ENCODE peak calls at places on chromosomes 6 and 20, in nine cellular contexts. H is adrenal gland; B is Karpas-422; K is lower lobe of right lung; J is right lobe of liver; S is CD4-positive, alpha-beta T cell; P is RWPE1; Q is transverse colon; X is ovary. V is an unnamed sample.

GRCh38 chr6:169188051-169188863 is 65.4 kb downstream of the THBS2 start:
- DNase-seq in H (no peak), B (no peak), K (no peak), J (no peak), S (no peak), P (peak; percentile 48), Q (no peak), X (no peak), V (no peak)

GRCh38 chr6:47420394-47421371 is 56.9 kb upstream of the CD2AP start:
- DNase-seq in H (no peak), B (no peak), K (no peak), J (no peak), S (no peak), P (peak; percentile 9), Q (no peak), X (no peak), V (no peak)

GRCh38 chr20:17538517-17539170 is 7.5 kb upstream of the BFSP1 start:
- DNase-seq in H (peak; percentile 61), B (no peak), K (no peak), J (no peak), S (no peak), P (no peak), Q (no peak), X (no peak), V (no peak)

GRCh38 chr6:109303149-109303548 is 79.1 kb downstream of the CD164 start:
- DNase-seq in H (no peak), B (no peak), K (no peak), J (no peak), S (no peak), P (no peak), Q (no peak), X (no peak), V (no peak)

GRCh38 chr20:48739395-48740268 is 88.2 kb downstream of the PREX1 start:
- DNase-seq in H (no peak), B (no peak), K (no peak), J (no peak), S (no peak), P (no peak), Q (no peak), X (no peak), V (no peak)

GRCh38 chr20:35788796-35789195 is 17.0 kb downstream of the PHF20 start:
- DNase-seq in H (no peak), B (no peak), K (no peak), J (no peak), S (no peak), P (no peak), Q (no peak), X (no peak), V (no peak)

GRCh38 chr6:108896111-108896661 is 48.0 kb downstream of the ARMC2 start:
- DNase-seq in H (no peak), B (no peak), K (no peak), J (no peak), S (no peak), P (peak; percentile 20), Q (no peak), X (no peak), V (no peak)

GRCh38 chr6:108955329-108955949 is 107.2 kb downstream of the ARMC2 start:
- DNase-seq in H (no peak), B (peak; percentile 24), K (no peak), J (no peak), S (no peak), P (no peak), Q (no peak), X (no peak), V (no peak)

GRCh38 chr20:47586648-47587306 is 85.1 kb downstream of the NCOA3 start:
- DNase-seq in H (no peak), B (no peak), K (no peak), J (no peak), S (no peak), P (no peak), Q (no peak), X (no peak), V (no peak)

GRCh38 chr20:23248524-23248923 is 102.1 kb upstream of the NXT1 start:
- DNase-seq in H (no peak), B (no peak), K (no peak), J (no peak), S (no peak), P (no peak), Q (no peak), X (no peak), V (no peak)

DNA sequence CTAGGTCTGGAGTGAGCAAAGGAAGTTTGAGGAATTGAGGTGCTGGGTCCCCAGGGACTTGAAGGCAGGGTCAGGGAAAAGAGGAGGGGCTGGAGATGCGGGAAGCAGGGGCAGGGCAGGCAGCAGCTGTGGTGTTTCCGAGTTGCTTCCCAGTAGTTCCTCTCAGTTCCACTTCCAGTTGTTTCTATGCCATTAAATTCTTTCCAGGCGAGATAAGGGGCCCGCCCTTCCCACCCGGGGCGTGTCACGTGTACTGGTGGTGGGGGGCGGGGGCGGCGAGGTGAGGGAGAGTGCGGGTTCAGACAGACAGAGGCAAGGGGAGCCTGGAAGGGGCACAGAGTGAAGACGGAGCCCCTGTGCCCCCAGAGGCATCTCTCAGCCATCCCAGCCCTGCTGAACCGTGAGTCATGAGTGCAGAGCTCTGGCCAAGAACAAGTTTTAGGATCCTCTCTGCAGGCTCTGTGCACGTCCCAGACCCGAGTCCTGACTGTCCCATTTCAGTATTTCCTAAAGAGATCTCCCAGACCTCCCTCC is 977 bp downstream of the TNXB start:
- DNase-seq in H (peak; percentile 54), B (no peak), K (no peak), J (no peak), S (no peak), P (peak; percentile 42), Q (peak; percentile 48), X (peak; percentile 88), V (no peak)
- H3K27ac ChIP-seq in H (peak overlapping the region; percentile 17), B (no peak overlapping the region), K (peak overlapping the region; percentile 85), J (peak overlapping the region; percentile 11), S (no peak overlapping the region), P (peak overlapping the region; percentile 97), Q (peak overlapping the region; percentile 74), X (peak overlapping the region; percentile 81), V (peak overlapping the region; percentile 69)

DNA sequence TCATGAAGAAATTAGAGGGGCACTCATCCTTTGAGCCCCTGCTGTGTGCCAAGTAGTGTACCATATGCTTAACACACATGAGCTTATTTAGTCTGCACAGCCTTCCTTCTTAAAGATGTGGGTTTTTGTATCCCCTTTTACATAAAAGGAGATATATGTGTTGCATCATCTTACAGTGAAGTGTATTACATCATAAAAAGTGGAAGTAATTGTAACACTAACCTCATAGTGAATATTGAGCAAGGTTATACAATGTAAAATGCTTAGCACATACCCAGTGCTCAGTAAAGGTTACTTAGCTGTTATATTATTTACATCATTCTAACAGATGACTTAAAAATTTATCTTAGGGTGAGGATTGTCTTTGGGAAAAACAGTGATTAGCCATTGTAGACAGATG is 3.7 kb upstream of the PIGU start:
- DNase-seq in H (no peak), B (peak; percentile 55), K (no peak), J (no peak), S (no peak), P (no peak), Q (no peak), X (no peak), V (no peak)
- H3K27ac ChIP-seq in H (no peak overlapping the region), B (no peak overlapping the region), K (no peak overlapping the region), J (no peak overlapping the region), S (no peak overlapping the region), P (no peak overlapping the region), Q (no peak overlapping the region), X (no peak overlapping the region), V (no peak overlapping the region)

GRCh38 chr6:8180327-8181161 is 78.2 kb upstream of the EEF1E1 start:
- DNase-seq in H (no peak), B (no peak), K (no peak), J (no peak), S (no peak), P (peak; percentile 68), Q (no peak), X (no peak), V (no peak)
- H3K27ac ChIP-seq in H (no peak overlapping the region), B (no peak overlapping the region), K (no peak overlapping the region), J (no peak overlapping the region), S (no peak overlapping the region), P (no peak overlapping the region), Q (no peak overlapping the region), X (no peak overlapping the region), V (no peak overlapping the region)

DNA sequence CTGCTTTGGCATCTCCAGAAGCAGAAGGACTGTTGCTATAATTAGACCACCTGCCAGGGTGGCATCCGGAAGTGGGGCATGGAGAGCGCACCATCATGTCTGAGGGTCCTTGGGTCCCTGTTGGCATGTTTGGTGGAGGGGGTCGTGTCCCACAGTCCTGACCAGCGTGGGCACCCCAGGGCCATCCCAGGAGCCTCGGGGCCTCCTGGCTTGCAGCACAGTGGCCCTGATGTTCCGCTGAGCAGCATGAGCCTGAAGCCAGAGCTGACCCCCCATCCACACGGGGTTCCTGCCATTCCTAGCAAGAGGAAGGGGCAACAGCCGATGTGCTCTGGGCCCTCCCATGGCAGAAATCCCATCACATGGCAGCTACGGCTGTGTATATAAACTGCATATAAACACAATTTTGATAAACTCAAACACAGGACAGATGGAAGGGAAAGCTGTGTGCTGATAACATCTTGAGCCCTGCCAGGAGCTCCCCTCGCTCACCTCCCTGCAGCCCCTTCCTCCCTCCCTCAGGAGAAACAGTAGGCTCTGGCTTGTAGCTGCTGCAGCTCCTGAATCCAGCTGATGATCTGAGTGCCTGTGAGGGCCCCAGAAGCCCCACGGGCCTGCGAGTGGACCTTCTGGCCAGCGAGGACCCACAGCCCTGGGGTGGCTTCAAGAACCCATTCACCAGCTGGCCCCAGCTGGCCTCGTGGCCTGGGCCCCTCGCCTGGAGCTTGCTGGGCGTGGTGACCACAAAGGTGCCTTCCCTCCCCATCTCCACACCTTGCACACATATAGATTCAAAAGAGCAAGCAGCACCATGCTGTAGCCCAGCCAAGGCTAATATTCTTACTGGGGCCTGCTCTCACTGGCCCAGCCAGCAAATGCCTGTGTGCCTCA is 321.6 kb downstream of the CDH4 start:
- DNase-seq in H (no peak), B (no peak), K (peak; percentile 37), J (peak; percentile 42), S (no peak), P (no peak), Q (no peak), X (no peak), V (no peak)
- H3K27ac ChIP-seq in H (no peak overlapping the region), B (no peak overlapping the region), K (no peak overlapping the region), J (no peak overlapping the region), S (no peak overlapping the region), P (no peak overlapping the region), Q (no peak overlapping the region), X (no peak overlapping the region), V (no peak overlapping the region)

GRCh38 chr6:100466410-100467143 is 1.9 kb upstream of the SIM1 start:
- DNase-seq in H (no peak), B (no peak), K (no peak), J (no peak), S (no peak), P (no peak), Q (no peak), X (no peak), V (no peak)
- H3K27ac ChIP-seq in H (no peak overlapping the region), B (no peak overlapping the region), K (no peak overlapping the region), J (no peak overlapping the region), S (no peak overlapping the region), P (no peak overlapping the region), Q (no peak overlapping the region), X (no peak overlapping the region), V (no peak overlapping the region)